ENCODE peak calls at places on chromosomes 16 and 17, in six cellular contexts. A is A549, F is endothelial cell of umbilical vein, U is K562, D is GM12878, T is HepG2. I is an unnamed sample.

GRCh38 chr16:117381-118365 is 20.8 kb downstream of the NPRL3 start:
- DNase-seq in F (peak; percentile 48), A (peak; percentile 74), U (peak; percentile 73), D (no peak), T (peak; percentile 48), I (peak; percentile 53)

GRCh38 chr17:47239663-47240374 is 13.8 kb upstream of the ITGB3 start:
- DNase-seq in A (peak; percentile 50), F (peak; percentile 99), T (no peak), D (peak; percentile 40), U (no peak), I (peak; percentile 80)

GRCh38 chr16:88775825-88776224 is 9.2 kb downstream of the PIEZO1 start:
- DNase-seq in A (no peak), T (no peak), U (no peak), F (no peak), D (no peak), I (no peak)

GRCh38 chr16:87240211-87241134 is 76.7 kb downstream of the C16orf95 start:
- DNase-seq in T (no peak), D (no peak), F (no peak), U (no peak), A (no peak), I (no peak)

GRCh38 chr16:87392823-87393679 is 915 bp downstream of the MAP1LC3B start:
- DNase-seq in U (no peak), T (no peak), F (peak; percentile 63), A (peak; percentile 41), D (no peak), I (peak; percentile 70)

GRCh38 chr16:69482410-69482951 is 58.1 kb downstream of the CYB5B start:
- DNase-seq in D (no peak), A (no peak), T (no peak), U (no peak), F (peak; percentile 97), I (no peak)

GRCh38 chr17:28843810-28844137 is 1.2 kb upstream of the FAM222B start:
- DNase-seq in U (peak; percentile 11), F (no peak), A (no peak), T (no peak), D (no peak), I (no peak)

GRCh38 chr17:17538417-17539391 is 42.5 kb upstream of the RASD1 start:
- DNase-seq in F (peak; percentile 17), D (no peak), A (peak; percentile 82), U (peak; percentile 17), T (peak; percentile 98), I (peak; percentile 31)

GRCh38 chr17:49575524-49576120 is at the start of gene NXPH3:
- DNase-seq in A (peak; percentile 79), F (peak; percentile 42), D (no peak), U (peak; percentile 86), T (peak; percentile 47), I (peak; percentile 71)

GRCh38 chr17:17847102-17847501 is 10.3 kb upstream of the SREBF1 start:
- DNase-seq in D (no peak), U (no peak), F (no peak), T (no peak), A (no peak), I (no peak)

GRCh38 chr17:64173646-64174045 is 43.7 kb upstream of the ERN1 start:
- DNase-seq in F (no peak), A (no peak), U (no peak), T (no peak), D (no peak), I (peak; percentile 77)

GRCh38 chr17:46818929-46819859 is 702 bp upstream of the WNT3 start:
- DNase-seq in F (no peak), A (no peak), D (no peak), U (peak; percentile 82), T (no peak), I (peak; percentile 46)

GRCh38 chr16:58511933-58512815 is 3.1 kb upstream of the SETD6 start:
- DNase-seq in F (peak; percentile 51), U (peak; percentile 63), T (peak; percentile 75), A (peak; percentile 44), D (no peak), I (peak; percentile 81)

GRCh38 chr17:49038544-49038943 is 41.4 kb downstream of the IGF2BP1 start:
- DNase-seq in F (no peak), A (no peak), T (no peak), U (no peak), D (no peak), I (no peak)

GRCh38 chr16:35908942-35909341 is 2449.5 kb downstream of the TP53TG3F start:
- DNase-seq in D (no peak), T (no peak), F (no peak), U (peak; percentile 25), A (no peak), I (peak; percentile 64)

GRCh38 chr17:61335105-61335844 is 64.4 kb upstream of the TBX2 start:
- DNase-seq in T (peak; percentile 70), D (no peak), A (no peak), U (no peak), F (no peak), I (no peak)

GRCh38 chr17:17837966-17838962 is 1.5 kb upstream of the SREBF1 start:
- DNase-seq in U (no peak), F (peak; percentile 59), A (peak; percentile 77), D (no peak), T (peak; percentile 57), I (peak; percentile 92)

GRCh38 chr17:17493249-17493985 is 2.8 kb downstream of the RASD1 start:
- DNase-seq in U (no peak), D (no peak), A (no peak), F (no peak), T (no peak), I (no peak)

GRCh38 chr17:17141860-17142552 is 64.1 kb downstream of the PLD6 start:
- DNase-seq in D (no peak), T (no peak), F (peak; percentile 50), U (peak; percentile 85), A (peak; percentile 85), I (peak; percentile 37)

GRCh38 chr16:26688699-26689098 is 378.0 kb upstream of the C16orf82 start:
- DNase-seq in U (no peak), F (no peak), D (no peak), T (no peak), A (no peak), I (no peak)

DNA sequence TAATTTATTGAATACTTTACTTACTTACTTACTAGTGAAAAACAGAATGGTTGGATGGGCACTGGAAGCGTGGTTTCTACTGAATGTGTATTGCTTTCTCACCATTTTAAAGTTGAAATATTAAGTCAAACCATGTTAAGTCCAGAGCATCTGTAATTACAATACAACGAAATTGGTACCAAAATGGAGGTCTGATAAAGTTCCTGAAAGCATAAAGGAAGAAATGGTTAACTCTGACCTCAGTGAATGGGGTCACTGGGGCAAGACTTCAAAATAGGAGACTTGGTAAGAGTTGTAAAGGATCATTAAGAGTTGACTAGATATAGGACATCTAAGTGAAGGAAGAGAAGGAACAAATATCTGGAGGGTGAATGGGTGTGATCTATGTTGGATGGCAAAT is 237.1 kb downstream of the MAF start:
- DNase-seq in A (no peak), D (no peak), F (no peak), T (no peak), U (no peak), I (no peak)
- TF ChIP-seq MYC in A (no peak), D (no peak), F (no peak), T (no peak), U (no peak), I (no peak)

GRCh38 chr17:45220079-45220478 is 1.6 kb upstream of the FMNL1 start:
- DNase-seq in T (no peak), D (no peak), F (no peak), U (no peak), A (no peak), I (no peak)

GRCh38 chr17:45221081-45221996 is at the start of gene FMNL1:
- DNase-seq in U (peak; percentile 71), D (no peak), T (no peak), A (no peak), F (no peak), I (peak; percentile 87)

GRCh38 chr17:45222994-45223540 is 1.4 kb downstream of the FMNL1 start:
- DNase-seq in D (no peak), T (no peak), F (no peak), U (no peak), A (no peak), I (no peak)

GRCh38 chr17:45222273-45222993 is 748 bp downstream of the FMNL1 start:
- DNase-seq in T (no peak), U (peak; percentile 79), D (no peak), A (no peak), F (no peak), I (peak; percentile 56)

DNA sequence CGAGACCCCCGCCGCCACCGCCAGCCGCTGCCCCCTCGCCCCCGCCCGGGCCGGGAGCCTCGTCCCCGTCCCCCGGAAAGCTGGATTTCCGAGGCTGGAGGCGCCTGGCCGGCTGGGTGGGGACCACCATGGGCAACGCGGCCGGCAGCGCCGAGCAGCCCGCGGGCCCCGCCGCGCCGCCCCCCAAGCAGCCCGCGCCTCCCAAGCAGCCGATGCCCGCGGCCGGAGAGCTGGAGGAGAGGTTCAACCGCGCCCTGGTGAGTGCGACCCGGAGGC is 250 bp downstream of the FMNL1 start:
- DNase-seq in F (no peak), T (no peak), A (no peak), U (no peak), D (no peak), I (no peak)
- H3K4me3 ChIP-seq in F (no peak overlapping the region), T (peak overlapping the region; percentile 60), A (peak overlapping the region; percentile 97), U (peak overlapping the region; percentile 61), D (peak overlapping the region; percentile 89), I (peak overlapping the region; percentile 75)

GRCh38 chr16:84244728-84245127 is 4.9 kb upstream of the KCNG4 start:
- DNase-seq in D (no peak), U (no peak), T (no peak), F (no peak), A (no peak), I (no peak)

GRCh38 chr16:84245933-84246678 is 6.3 kb upstream of the KCNG4 start:
- DNase-seq in U (no peak), T (no peak), D (no peak), A (no peak), F (no peak), I (no peak)

GRCh38 chr16:84246679-84247077 is 6.9 kb upstream of the KCNG4 start:
- DNase-seq in F (no peak), T (no peak), D (no peak), A (no peak), U (peak; percentile 68), I (peak; percentile 20)

GRCh38 chr16:84247844-84248243 is 8.0 kb upstream of the KCNG4 start:
- DNase-seq in U (no peak), T (no peak), D (no peak), F (no peak), A (no peak), I (no peak)

GRCh38 chr16:84247341-84247740 is 7.5 kb upstream of the KCNG4 start:
- DNase-seq in F (no peak), D (no peak), A (no peak), T (no peak), U (no peak), I (no peak)
- TF ChIP-seq MAX in F (no peak), D (no peak), A (no peak), T (no peak), U (no peak), I (no peak)

DNA sequence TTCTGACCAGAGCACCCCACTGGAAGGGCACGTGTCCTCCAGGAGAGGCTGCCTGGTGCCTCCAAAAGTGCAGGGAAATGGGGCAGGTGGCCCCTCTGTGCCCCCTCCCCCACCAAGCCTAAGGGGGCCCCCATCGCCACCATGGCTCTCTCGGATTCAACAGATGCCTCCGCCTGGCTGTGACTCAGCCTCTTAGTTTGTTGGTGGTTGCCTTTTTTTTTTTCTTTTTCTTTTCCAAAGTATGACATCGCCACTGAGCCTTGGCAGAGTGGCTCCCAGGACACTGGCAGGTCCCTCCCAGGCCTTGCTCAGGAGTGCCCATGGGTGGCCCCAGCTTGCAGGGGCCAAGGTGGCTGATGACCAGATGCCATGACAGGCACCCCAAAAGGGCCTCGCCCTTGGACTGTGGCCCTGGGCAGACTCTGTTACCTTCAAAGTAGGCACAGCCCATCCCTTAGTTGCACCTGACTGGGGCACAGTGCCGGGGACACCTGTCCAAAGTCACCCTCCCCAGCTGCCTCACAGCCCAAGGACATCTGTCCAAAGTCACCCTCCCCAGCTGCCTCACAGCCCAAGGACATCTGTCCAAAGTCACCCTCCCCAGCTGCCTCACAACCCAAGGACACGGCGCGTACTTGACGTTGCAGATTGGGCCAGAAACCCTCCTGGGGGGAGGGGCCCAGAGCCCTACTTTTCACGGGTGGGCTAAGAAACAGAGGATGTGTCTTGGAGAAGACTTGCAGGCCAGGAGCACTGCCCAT is 29.6 kb downstream of the NPTX1 start:
- DNase-seq in F (no peak), A (no peak), U (no peak), D (no peak), T (no peak), I (no peak)
- TF ChIP-seq MYC in F (no peak), A (no peak), U (no peak), D (no peak), T (no peak), I (no peak)

I was measured in NB4.